ENCODE peak calls at places on chromosome 13, in nine cellular contexts. R is heart right ventricle; H is central memory CD4-positive, alpha-beta T cell; N is stimulated activated CD4-positive, alpha-beta T cell treated with anti-CD3 and anti-CD28 coated beads, TNF-alpha, amount 100 ng/mL, for 4 hours; B is T-helper 2 cell treated with Interferon-gamma antibody and Interleukin-4, amounts not matched to agents 5 μg/mL and 100 μg/mL, for 36 hours; C is AML-193; J is GM23338; D is ecto neural progenitor cell; V is mesothelial cell of epicardium. Q is an unnamed sample.

GRCh38 chr13:73231456-73231855 is 172.7 kb downstream of the KLF5 start:
- DNase-seq in H (no peak), D (no peak), B (no peak), R (no peak), C (no peak), V (no peak), J (no peak), N (no peak), Q (no peak)

GRCh38 chr13:80454245-80454644 is 113.3 kb upstream of the SPRY2 start:
- DNase-seq in N (no peak), H (no peak), B (no peak), V (no peak), J (no peak), R (no peak), C (peak; percentile 100), D (no peak), Q (peak; percentile 32)

GRCh38 chr13:51339354-51339753 is at the start of gene SERPINE3:
- DNase-seq in J (no peak), D (no peak), C (no peak), B (no peak), H (no peak), R (no peak), N (no peak), V (no peak), Q (no peak)

GRCh38 chr13:113095146-113096051 is 10.2 kb upstream of the F7 start:
- DNase-seq in B (no peak), J (no peak), N (no peak), V (no peak), C (no peak), D (no peak), R (no peak), H (no peak), Q (no peak)

GRCh38 chr13:93224545-93224944 is 2.1 kb upstream of the GPC6 start:
- DNase-seq in N (no peak), J (peak; percentile 95), R (no peak), D (no peak), V (no peak), C (no peak), B (no peak), H (no peak), Q (no peak)

GRCh38 chr13:90270231-90270630 is 1077.3 kb upstream of the MIR17HG start:
- DNase-seq in J (no peak), C (no peak), N (no peak), V (no peak), R (no peak), B (no peak), D (no peak), H (no peak), Q (no peak)

GRCh38 chr13:39506559-39507390 is 96.2 kb downstream of the LHFPL6 start:
- DNase-seq in R (no peak), D (no peak), H (no peak), B (no peak), V (no peak), N (no peak), J (peak; percentile 43), C (no peak), Q (no peak)

GRCh38 chr13:110047511-110047910 is 259.4 kb downstream of the COL4A1 start:
- DNase-seq in J (no peak), H (no peak), R (peak; percentile 90), C (no peak), N (no peak), D (no peak), B (no peak), V (no peak), Q (no peak)

GRCh38 chr13:95228130-95228529 is 73.1 kb downstream of the ABCC4 start:
- DNase-seq in V (no peak), B (no peak), R (no peak), C (no peak), J (no peak), H (no peak), N (no peak), D (no peak), Q (no peak)

GRCh38 chr13:26518433-26519084 is 38.9 kb upstream of the WASF3 start:
- DNase-seq in B (no peak), R (no peak), V (no peak), N (no peak), H (no peak), C (no peak), J (peak; percentile 69), D (no peak), Q (no peak)

GRCh38 chr13:23477096-23477495 is 43.6 kb upstream of the SACS start:
- DNase-seq in C (no peak), N (no peak), H (no peak), J (no peak), R (no peak), V (no peak), B (no peak), D (no peak), Q (no peak)

GRCh38 chr13:27053902-27054595 is 117.6 kb downstream of the USP12 start:
- DNase-seq in N (no peak), D (no peak), R (no peak), H (no peak), B (no peak), C (no peak), J (no peak), V (no peak), Q (no peak)

Q was measured in GM06990.